ENCODE peak calls at places on chromosomes 5 and 9, in ten cellular contexts. W is kidney tubule cell; C is ELR; Q is NCI-H1417 treated with DMSO at 0.1 percent for 48 hours; K is hippocampal formation; B is HT1080; G is uterus; E is COR-L47; H is stimulated activated CD4-positive, alpha-beta T cell treated with anti-CD3 and anti-CD28 coated beads, Interleukin-2, amount 100 ng/mL, for 48 hours; N is NCI-H748 treated with DMSO at 0.1 percent for 48 hours. T is an unnamed sample.

GRCh38 chr5:146510528-146510927 is 5.5 kb downstream of the GPR151 start:
- DNase-seq in W (no peak), C (peak), Q (no peak), K (no peak), B (no peak), G (no peak), E (no peak), H (no peak), N (no peak), T (no peak)

GRCh38 chr9:108245901-108246300 is 609.9 kb downstream of the ACTL7B start:
- DNase-seq in W (no peak), C (no peak), Q (no peak), K (no peak), B (no peak), G (no peak), E (no peak), H (no peak), N (no peak), T (no peak)

GRCh38 chr9:125829743-125830142 is 82.6 kb downstream of the PBX3 start:
- DNase-seq in W (no peak), C (no peak), Q (no peak), K (no peak), B (peak), G (no peak), E (no peak), H (peak), N (no peak), T (no peak)

GRCh38 chr5:135230326-135230925 is 168.6 kb downstream of the MACROH2A1 start:
- DNase-seq in W (no peak), C (no peak), Q (no peak), K (peak), B (peak), G (peak), E (no peak), H (no peak), N (no peak), T (no peak)

GRCh38 chr9:7756088-7756487 is 43.5 kb downstream of the DMAC1 start:
- DNase-seq in W (peak), C (peak), Q (no peak), K (no peak), B (peak), G (no peak), E (no peak), H (no peak), N (no peak), T (no peak)

GRCh38 chr5:1034986-1035385 is 26.4 kb downstream of the NKD2 start:
- DNase-seq in W (no peak), C (no peak), Q (no peak), K (no peak), B (no peak), G (no peak), E (no peak), H (no peak), N (no peak), T (no peak)

GRCh38 chr9:116087751-116088194 is 65.8 kb upstream of the PAPPA start:
- DNase-seq in W (peak), C (peak), Q (no peak), K (no peak), B (peak), G (no peak), E (peak), H (no peak), N (peak), T (no peak)

GRCh38 chr5:103464801-103465484 is 97.6 kb downstream of the NUDT12 start:
- DNase-seq in W (peak), C (no peak), Q (no peak), K (no peak), B (no peak), G (no peak), E (no peak), H (no peak), N (no peak), T (no peak)

GRCh38 chr5:163914911-163915310 is 409.5 kb downstream of the MAT2B start:
- DNase-seq in W (no peak), C (no peak), Q (no peak), K (no peak), B (no peak), G (no peak), E (no peak), H (no peak), N (peak), T (no peak)

GRCh38 chr9:4262735-4263141 is 37.1 kb downstream of the GLIS3 start:
- DNase-seq in W (peak), C (peak), Q (no peak), K (no peak), B (peak), G (no peak), E (no peak), H (no peak), N (no peak), T (no peak)

GRCh38 chr5:158565017-158565789 is 534.5 kb downstream of the EBF1 start:
- DNase-seq in W (no peak), C (no peak), Q (no peak), K (no peak), B (no peak), G (no peak), E (no peak), H (no peak), N (no peak), T (no peak)

GRCh38 chr5:174093132-174093531 is 47.6 kb downstream of the NSG2 start:
- DNase-seq in W (no peak), C (no peak), Q (no peak), K (no peak), B (no peak), G (no peak), E (no peak), H (no peak), N (no peak), T (no peak)

GRCh38 chr5:123785160-123786001 is 273.4 kb downstream of the CSNK1G3 start:
- DNase-seq in W (peak), C (peak), Q (no peak), K (peak), B (no peak), G (no peak), E (peak), H (no peak), N (peak), T (no peak)

GRCh38 chr9:7234144-7234543 is 476.4 kb downstream of the KDM4C start:
- DNase-seq in W (peak), C (peak), Q (no peak), K (no peak), B (peak), G (no peak), E (no peak), H (peak), N (no peak), T (no peak)

T was measured in NCI-H2227 treated with DMSO at 0.1 percent for 48 hours.